ENCODE peak calls at places on chromosomes 4 and X, in six cellular contexts. One of them, this sample, is unnamed.

GRCh38 chr4:176920694-176921093 is 128.0 kb upstream of the VEGFC start:
- DNase-seq in tibial artery: no peak
- DNase-seq in activated T-cell treated with anti-CD3 and anti-CD28 coated beads, Interleukin-2, amount 50 U/mL, for 72 hours: no peak
- DNase-seq in hypothalamus: no peak
- DNase-seq in DMS153: no peak
- DNase-seq in amygdala: no peak
- DNase-seq in this sample: no peak

GRCh38 chrX:39692796-39693195 is 405.0 kb downstream of the BCOR start:
- DNase-seq in hypothalamus: no peak
- DNase-seq in tibial artery: no peak
- DNase-seq in activated T-cell treated with anti-CD3 and anti-CD28 coated beads, Interleukin-2, amount 50 U/mL, for 72 hours: no peak
- DNase-seq in amygdala: no peak
- DNase-seq in DMS153: no peak
- DNase-seq in this sample: no peak

GRCh38 chrX:46628406-46629371 is 55.1 kb downstream of the CHST7 start:
- DNase-seq in DMS153: no peak
- DNase-seq in amygdala: peak
- DNase-seq in activated T-cell treated with anti-CD3 and anti-CD28 coated beads, Interleukin-2, amount 50 U/mL, for 72 hours: peak
- DNase-seq in hypothalamus: no peak
- DNase-seq in tibial artery: peak
- DNase-seq in this sample: no peak

GRCh38 chrX:11461181-11462001 is 168.2 kb downstream of the AMELX start:
- DNase-seq in DMS153: no peak
- DNase-seq in hypothalamus: no peak
- DNase-seq in amygdala: no peak
- DNase-seq in tibial artery: no peak
- DNase-seq in activated T-cell treated with anti-CD3 and anti-CD28 coated beads, Interleukin-2, amount 50 U/mL, for 72 hours: no peak
- DNase-seq in this sample: no peak

GRCh38 chr4:129822708-129823504 is 727.0 kb downstream of the C4orf33 start:
- DNase-seq in amygdala: no peak
- DNase-seq in hypothalamus: no peak
- DNase-seq in activated T-cell treated with anti-CD3 and anti-CD28 coated beads, Interleukin-2, amount 50 U/mL, for 72 hours: no peak
- DNase-seq in DMS153: no peak
- DNase-seq in tibial artery: no peak
- DNase-seq in this sample: no peak

GRCh38 chr4:184347251-184348239 is 126.8 kb downstream of the IRF2 start:
- DNase-seq in tibial artery: no peak
- DNase-seq in activated T-cell treated with anti-CD3 and anti-CD28 coated beads, Interleukin-2, amount 50 U/mL, for 72 hours: no peak
- DNase-seq in DMS153: peak
- DNase-seq in hypothalamus: no peak
- DNase-seq in amygdala: no peak
- DNase-seq in this sample: no peak

GRCh38 chr4:185758807-185759206 is 53.2 kb downstream of the SORBS2 start:
- DNase-seq in tibial artery: no peak
- DNase-seq in amygdala: no peak
- DNase-seq in hypothalamus: no peak
- DNase-seq in DMS153: no peak
- DNase-seq in activated T-cell treated with anti-CD3 and anti-CD28 coated beads, Interleukin-2, amount 50 U/mL, for 72 hours: no peak
- DNase-seq in this sample: no peak

GRCh38 chrX:123830309-123830708 is 29.5 kb upstream of the XIAP start:
- DNase-seq in activated T-cell treated with anti-CD3 and anti-CD28 coated beads, Interleukin-2, amount 50 U/mL, for 72 hours: peak
- DNase-seq in DMS153: no peak
- DNase-seq in tibial artery: no peak
- DNase-seq in hypothalamus: peak
- DNase-seq in amygdala: no peak
- DNase-seq in this sample: peak

GRCh38 chr4:78197947-78198346 is 140.8 kb downstream of the FRAS1 start:
- DNase-seq in amygdala: no peak
- DNase-seq in DMS153: no peak
- DNase-seq in tibial artery: no peak
- DNase-seq in activated T-cell treated with anti-CD3 and anti-CD28 coated beads, Interleukin-2, amount 50 U/mL, for 72 hours: no peak
- DNase-seq in hypothalamus: no peak
- DNase-seq in this sample: no peak

GRCh38 chr4:137961051-137961438 is 281.1 kb downstream of the SLC7A11 start:
- DNase-seq in hypothalamus: no peak
- DNase-seq in tibial artery: no peak
- DNase-seq in activated T-cell treated with anti-CD3 and anti-CD28 coated beads, Interleukin-2, amount 50 U/mL, for 72 hours: no peak
- DNase-seq in amygdala: no peak
- DNase-seq in DMS153: no peak
- DNase-seq in this sample: no peak

GRCh38 chr4:145939241-145939640 is 618 bp upstream of the ZNF827 start:
- DNase-seq in activated T-cell treated with anti-CD3 and anti-CD28 coated beads, Interleukin-2, amount 50 U/mL, for 72 hours: no peak
- DNase-seq in amygdala: no peak
- DNase-seq in tibial artery: no peak
- DNase-seq in hypothalamus: no peak
- DNase-seq in DMS153: no peak
- DNase-seq in this sample: no peak

GRCh38 chr4:26058537-26058936 is 144.5 kb downstream of the SMIM20 start:
- DNase-seq in amygdala: no peak
- DNase-seq in tibial artery: no peak
- DNase-seq in DMS153: no peak
- DNase-seq in activated T-cell treated with anti-CD3 and anti-CD28 coated beads, Interleukin-2, amount 50 U/mL, for 72 hours: peak
- DNase-seq in hypothalamus: no peak
- DNase-seq in this sample: no peak

GRCh38 chr4:102610476-102610875 is 109.3 kb downstream of the NFKB1 start:
- DNase-seq in tibial artery: no peak
- DNase-seq in DMS153: no peak
- DNase-seq in activated T-cell treated with anti-CD3 and anti-CD28 coated beads, Interleukin-2, amount 50 U/mL, for 72 hours: no peak
- DNase-seq in hypothalamus: no peak
- DNase-seq in amygdala: no peak
- DNase-seq in this sample: no peak

GRCh38 chr4:168868044-168868855 is 141.8 kb downstream of the CBR4 start:
- DNase-seq in amygdala: peak
- DNase-seq in activated T-cell treated with anti-CD3 and anti-CD28 coated beads, Interleukin-2, amount 50 U/mL, for 72 hours: peak
- DNase-seq in DMS153: no peak
- DNase-seq in hypothalamus: no peak
- DNase-seq in tibial artery: no peak
- DNase-seq in this sample: no peak

GRCh38 chrX:58025979-58026378 is 115.7 kb upstream of the ZXDA start:
- DNase-seq in tibial artery: no peak
- DNase-seq in amygdala: peak
- DNase-seq in hypothalamus: peak
- DNase-seq in DMS153: no peak
- DNase-seq in activated T-cell treated with anti-CD3 and anti-CD28 coated beads, Interleukin-2, amount 50 U/mL, for 72 hours: peak
- DNase-seq in this sample: no peak

GRCh38 chrX:137290011-137290410 is 256.2 kb upstream of the GPR101 start:
- DNase-seq in hypothalamus: no peak
- DNase-seq in tibial artery: no peak
- DNase-seq in DMS153: no peak
- DNase-seq in activated T-cell treated with anti-CD3 and anti-CD28 coated beads, Interleukin-2, amount 50 U/mL, for 72 hours: no peak
- DNase-seq in amygdala: no peak
- DNase-seq in this sample: no peak

GRCh38 chr4:125388653-125389052 is 73.9 kb downstream of the FAT4 start:
- DNase-seq in amygdala: no peak
- DNase-seq in tibial artery: no peak
- DNase-seq in DMS153: no peak
- DNase-seq in hypothalamus: no peak
- DNase-seq in activated T-cell treated with anti-CD3 and anti-CD28 coated beads, Interleukin-2, amount 50 U/mL, for 72 hours: no peak
- DNase-seq in this sample: no peak

GRCh38 chrX:99761731-99762130 is 648.3 kb downstream of the PCDH19 start:
- DNase-seq in DMS153: no peak
- DNase-seq in hypothalamus: no peak
- DNase-seq in tibial artery: no peak
- DNase-seq in activated T-cell treated with anti-CD3 and anti-CD28 coated beads, Interleukin-2, amount 50 U/mL, for 72 hours: no peak
- DNase-seq in amygdala: no peak
- DNase-seq in this sample: no peak

GRCh38 chrX:53714580-53715335 is 28.2 kb upstream of the HUWE1 start:
- DNase-seq in activated T-cell treated with anti-CD3 and anti-CD28 coated beads, Interleukin-2, amount 50 U/mL, for 72 hours: peak
- DNase-seq in DMS153: no peak
- DNase-seq in tibial artery: no peak
- DNase-seq in amygdala: no peak
- DNase-seq in hypothalamus: no peak
- DNase-seq in this sample: no peak

GRCh38 chrX:40867352-40867751 is 132.0 kb upstream of the MED14 start:
- DNase-seq in tibial artery: no peak
- DNase-seq in DMS153: no peak
- DNase-seq in hypothalamus: no peak
- DNase-seq in amygdala: no peak
- DNase-seq in activated T-cell treated with anti-CD3 and anti-CD28 coated beads, Interleukin-2, amount 50 U/mL, for 72 hours: no peak
- DNase-seq in this sample: peak

GRCh38 chrX:71618303-71618721 is at the start of gene CXCR3:
- DNase-seq in amygdala: no peak
- DNase-seq in tibial artery: no peak
- DNase-seq in hypothalamus: no peak
- DNase-seq in activated T-cell treated with anti-CD3 and anti-CD28 coated beads, Interleukin-2, amount 50 U/mL, for 72 hours: peak
- DNase-seq in DMS153: no peak
- DNase-seq in this sample: no peak

GRCh38 chrX:7108995-7109634 is 38.4 kb upstream of the STS start:
- DNase-seq in activated T-cell treated with anti-CD3 and anti-CD28 coated beads, Interleukin-2, amount 50 U/mL, for 72 hours: no peak
- DNase-seq in DMS153: no peak
- DNase-seq in tibial artery: no peak
- DNase-seq in amygdala: peak
- DNase-seq in hypothalamus: no peak
- DNase-seq in this sample: no peak

GRCh38 chr4:155442267-155443105 is 65.7 kb upstream of the MAP9 start:
- DNase-seq in DMS153: peak
- DNase-seq in activated T-cell treated with anti-CD3 and anti-CD28 coated beads, Interleukin-2, amount 50 U/mL, for 72 hours: peak
- DNase-seq in hypothalamus: peak
- DNase-seq in tibial artery: peak
- DNase-seq in amygdala: peak
- DNase-seq in this sample: peak

GRCh38 chr4:38386654-38387188 is 277.3 kb upstream of the KLF3 start:
- DNase-seq in tibial artery: no peak
- DNase-seq in activated T-cell treated with anti-CD3 and anti-CD28 coated beads, Interleukin-2, amount 50 U/mL, for 72 hours: no peak
- DNase-seq in DMS153: no peak
- DNase-seq in hypothalamus: no peak
- DNase-seq in amygdala: no peak
- DNase-seq in this sample: no peak

GRCh38 chr4:97984545-97985131 is 158.6 kb downstream of the STPG2 start:
- DNase-seq in activated T-cell treated with anti-CD3 and anti-CD28 coated beads, Interleukin-2, amount 50 U/mL, for 72 hours: no peak
- DNase-seq in hypothalamus: no peak
- DNase-seq in DMS153: no peak
- DNase-seq in tibial artery: no peak
- DNase-seq in amygdala: no peak
- DNase-seq in this sample: no peak

GRCh38 chrX:154735695-154736393 is 15.0 kb downstream of the GAB3 start:
- DNase-seq in hypothalamus: no peak
- DNase-seq in DMS153: no peak
- DNase-seq in tibial artery: peak
- DNase-seq in activated T-cell treated with anti-CD3 and anti-CD28 coated beads, Interleukin-2, amount 50 U/mL, for 72 hours: no peak
- DNase-seq in amygdala: no peak
- DNase-seq in this sample: no peak